ENCODE peak calls at places on chromosome 10, in four cellular contexts. Y is NT2/D1, J is HCT116, S is HepG2. H is an unnamed sample.

GRCh38 chr10:13614530-13615332 is 28.0 kb downstream of the PRPF18 start:
- DNase-seq in Y (no peak), S (no peak), J (no peak), H (peak)

GRCh38 chr10:8719971-8720370 is 665.5 kb downstream of the GATA3 start:
- DNase-seq in S (no peak), J (no peak), Y (no peak), H (no peak)

GRCh38 chr10:119897366-119897765 is 4.8 kb downstream of the SEC23IP start:
- DNase-seq in J (no peak), S (peak), Y (no peak), H (no peak)

GRCh38 chr10:120437541-120437940 is 19.5 kb upstream of the PLPP4 start:
- DNase-seq in S (no peak), J (no peak), Y (no peak), H (no peak)

GRCh38 chr10:79980711-79981110 is 31.8 kb upstream of the SFTPD start:
- DNase-seq in S (no peak), J (no peak), Y (no peak), H (no peak)

GRCh38 chr10:98253499-98253898 is 14.5 kb downstream of the LOXL4 start:
- DNase-seq in Y (no peak), S (no peak), J (no peak), H (no peak)

GRCh38 chr10:98467506-98468318 is 21.0 kb upstream of the HPS1 start:
- DNase-seq in S (peak), Y (peak), J (peak), H (peak)

GRCh38 chr10:11760861-11761260 is 18.7 kb downstream of the ECHDC3 start:
- DNase-seq in J (no peak), Y (no peak), S (no peak), H (no peak)

GRCh38 chr10:99834410-99834809 is 52.0 kb downstream of the ABCC2 start:
- DNase-seq in J (peak), S (peak), Y (no peak), H (no peak)

GRCh38 chr10:132406181-132406580 is 9.2 kb downstream of the PWWP2B start:
- DNase-seq in S (no peak), J (no peak), Y (no peak), H (no peak)
- TF ChIP-seq YY1 in S (no peak), J (no peak), Y (no peak), H (no peak)

DNA sequence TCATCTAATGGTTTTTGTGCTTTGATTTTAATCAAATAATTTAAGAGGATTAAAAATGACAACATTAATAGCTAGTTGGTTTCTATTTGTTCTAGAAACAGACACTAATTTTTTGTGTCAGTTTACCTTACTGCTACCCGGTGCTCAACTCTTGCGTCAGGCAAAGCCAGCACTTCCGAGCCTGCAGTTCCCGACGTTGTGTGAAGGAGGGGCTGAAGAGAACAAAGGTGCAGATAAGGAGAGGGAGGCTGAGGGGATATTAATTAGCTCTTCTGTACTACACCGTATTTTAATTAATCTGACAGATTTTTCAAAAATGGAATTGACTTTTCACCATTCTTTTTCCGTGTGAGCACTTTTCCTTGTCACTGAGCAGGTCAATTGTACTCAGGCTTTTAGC is 650.4 kb upstream of the MKI67 start:
- DNase-seq in S (no peak), J (no peak), Y (no peak), H (no peak)
- TF ChIP-seq YY1 in S (no peak), J (no peak), Y (no peak), H (no peak)

GRCh38 chr10:50224330-50224952 is 26.9 kb downstream of the ASAH2 start:
- DNase-seq in Y (peak), J (peak), S (peak), H (peak)
- TF ChIP-seq YY1 in Y (no peak), J (no peak), S (no peak), H (no peak)

GRCh38 chr10:28293238-28294168 is 9.4 kb downstream of the MPP7 start:
- DNase-seq in J (no peak), S (no peak), Y (no peak), H (no peak)

GRCh38 chr10:28294809-28295208 is 8.1 kb downstream of the MPP7 start:
- DNase-seq in Y (no peak), S (no peak), J (no peak), H (no peak)

GRCh38 chr10:28295346-28295745 is 7.5 kb downstream of the MPP7 start:
- DNase-seq in S (no peak), Y (no peak), J (no peak), H (no peak)

GRCh38 chr10:28294169-28294532 is 8.7 kb downstream of the MPP7 start:
- DNase-seq in J (no peak), S (no peak), Y (no peak), H (no peak)

GRCh38 chr10:28291881-28292297 is 11.0 kb downstream of the MPP7 start:
- DNase-seq in J (peak), S (no peak), Y (no peak), H (no peak)
- TF ChIP-seq YY1 in J (no peak), S (no peak), Y (no peak), H (no peak)

GRCh38 chr10:58179238-58179637 is 88.5 kb downstream of the IPMK start:
- DNase-seq in S (no peak), J (no peak), Y (no peak), H (no peak)

GRCh38 chr10:58178811-58179210 is 88.9 kb downstream of the IPMK start:
- DNase-seq in J (no peak), Y (no peak), S (no peak), H (no peak)

GRCh38 chr10:58175990-58176910 is 91.4 kb downstream of the IPMK start:
- DNase-seq in S (no peak), J (no peak), Y (no peak), H (no peak)

GRCh38 chr10:58174831-58175230 is 92.9 kb downstream of the IPMK start:
- DNase-seq in S (no peak), Y (no peak), J (no peak), H (no peak)

GRCh38 chr10:58177362-58177947 is 90.2 kb downstream of the IPMK start:
- DNase-seq in S (peak), Y (no peak), J (peak), H (peak)
- TF ChIP-seq YY1 in S (no peak), Y (no peak), J (no peak), H (no peak)

GRCh38 chr10:30893208-30893607 is 138.5 kb downstream of the ZNF438 start:
- DNase-seq in S (no peak), J (no peak), Y (no peak), H (no peak)
- TF ChIP-seq YY1 in S (no peak), J (no peak), Y (no peak), H (no peak)